ENCODE peak calls at places on chromosomes 12 and 14, in nine cellular contexts. I is CD4-positive, CD25-positive, alpha-beta regulatory T cell; R is memory B cell; Y is AG04450; C is T-cell; A is activated naive CD8-positive, alpha-beta T cell treated with anti-CD3 and anti-CD28 coated beads, Interleukin-2, amount 50 U/mL, for 24 hours; D is GM23338; P is NCI-H526 treated with DMSO at 0.1 percent for 48 hours; Q is amniotic epithelial cell. H is an unnamed sample.
A peak's percentile ranks its signal among the peaks of the same experiment; 100 is the strongest.

GRCh38 chr12:118145113-118145797 is 9.3 kb downstream of the PEBP1 start:
- DNase-seq in I (no peak), R (no peak), Y (no peak), C (no peak), A (no peak), D (no peak), P (no peak), Q (no peak), H (no peak)

GRCh38 chr14:35430459-35431199 is 26.1 kb upstream of the NFKBIA start:
- DNase-seq in I (no peak), R (no peak), Y (no peak), C (no peak), A (no peak), D (no peak), P (no peak), Q (no peak), H (no peak)

GRCh38 chr12:77842430-77842829 is 11.7 kb downstream of the NAV3 start:
- DNase-seq in I (no peak), R (no peak), Y (no peak), C (no peak), A (no peak), D (no peak), P (no peak), Q (peak; percentile 13), H (no peak)

GRCh38 chr12:26861690-26862089 is 28.7 kb upstream of the ITPR2 start:
- DNase-seq in I (no peak), R (no peak), Y (no peak), C (no peak), A (no peak), D (no peak), P (no peak), Q (no peak), H (no peak)

GRCh38 chr14:99359906-99360305 is 87.9 kb upstream of the BCL11B start:
- DNase-seq in I (no peak), R (no peak), Y (no peak), C (no peak), A (no peak), D (no peak), P (no peak), Q (no peak), H (no peak)

GRCh38 chr14:20690848-20691640 is 2.5 kb downstream of the ANG start:
- DNase-seq in I (peak; percentile 69), R (peak; percentile 56), Y (no peak), C (peak; percentile 27), A (no peak), D (peak; percentile 80), P (peak; percentile 68), Q (peak; percentile 65), H (peak; percentile 58)

GRCh38 chr12:5201554-5202243 is 158.0 kb downstream of the KCNA5 start:
- DNase-seq in I (no peak), R (no peak), Y (no peak), C (no peak), A (no peak), D (peak; percentile 71), P (no peak), Q (peak; percentile 3), H (peak; percentile 12)

GRCh38 chr12:124352839-124353238 is 57.9 kb downstream of the RFLNA start:
- DNase-seq in I (no peak), R (no peak), Y (no peak), C (no peak), A (no peak), D (no peak), P (no peak), Q (peak; percentile 21), H (peak; percentile 67)

GRCh38 chr14:69652942-69653680 is 41.7 kb downstream of the SUSD6 start:
- DNase-seq in I (no peak), R (no peak), Y (no peak), C (no peak), A (no peak), D (no peak), P (no peak), Q (peak; percentile 50), H (peak; percentile 23)

GRCh38 chr12:83996671-83997070 is 915.9 kb downstream of the SLC6A15 start:
- DNase-seq in I (no peak), R (no peak), Y (no peak), C (no peak), A (no peak), D (no peak), P (no peak), Q (no peak), H (no peak)

GRCh38 chr14:22829661-22830328 is at the start of gene MRPL52:
- DNase-seq in I (peak; percentile 90), R (peak; percentile 81), Y (peak; percentile 67), C (peak; percentile 91), A (peak; percentile 88), D (peak; percentile 92), P (peak; percentile 77), Q (peak; percentile 83), H (peak; percentile 96)

GRCh38 chr14:92914087-92914656 is 8.8 kb upstream of the CHGA start:
- DNase-seq in I (peak; percentile 27), R (no peak), Y (no peak), C (no peak), A (peak; percentile 62), D (peak; percentile 87), P (no peak), Q (peak; percentile 21), H (peak; percentile 61)